ENCODE peak calls at places on chromosomes 12 and 14, in seven cellular contexts. A is HS-5; E is naive thymus-derived CD8-positive, alpha-beta T cell; J is tibial nerve; U is CD8-positive, alpha-beta memory T cell; T is astrocyte of the spinal cord; B is NCI-H69. K is an unnamed sample.

GRCh38 chr12:123151679-123152454 is 977 bp upstream of the PITPNM2 start:
- DNase-seq in T (no peak), U (no peak), J (no peak), B (peak; percentile 27), A (no peak), E (no peak), K (no peak)

GRCh38 chr12:121893901-121894540 is 5.4 kb downstream of the PSMD9 start:
- DNase-seq in A (no peak), B (peak; percentile 86), E (no peak), U (no peak), J (no peak), T (peak; percentile 67), K (no peak)

GRCh38 chr12:102376251-102376747 is 104.1 kb downstream of the IGF1 start:
- DNase-seq in E (no peak), B (no peak), U (no peak), J (no peak), T (no peak), A (no peak), K (no peak)

GRCh38 chr14:43141636-43142191 is 1365.4 kb downstream of the FSCB start:
- DNase-seq in J (no peak), B (no peak), U (no peak), A (no peak), T (no peak), E (no peak), K (no peak)

GRCh38 chr12:57090924-57091632 is 2.2 kb downstream of the NAB2 start:
- DNase-seq in E (no peak), T (no peak), A (no peak), U (no peak), J (no peak), B (no peak), K (no peak)

GRCh38 chr12:67451206-67451605 is 182.0 kb downstream of the CAND1 start:
- DNase-seq in A (no peak), J (no peak), U (no peak), B (peak; percentile 27), E (no peak), T (no peak), K (no peak)

GRCh38 chr12:106090586-106091411 is 48.0 kb downstream of the NUAK1 start:
- DNase-seq in A (no peak), B (no peak), T (peak; percentile 92), U (no peak), J (no peak), E (no peak), K (no peak)

GRCh38 chr12:103093499-103094106 is 136.1 kb downstream of the ASCL1 start:
- DNase-seq in T (no peak), E (no peak), B (no peak), J (no peak), U (no peak), A (no peak), K (no peak)

GRCh38 chr12:70831538-70831937 is 89.0 kb downstream of the PTPRR start:
- DNase-seq in E (no peak), U (no peak), A (no peak), B (no peak), J (no peak), T (no peak), K (no peak)

GRCh38 chr12:121015825-121016766 is at the start of gene C12orf43:
- DNase-seq in B (peak; percentile 96), T (peak; percentile 85), A (peak; percentile 65), E (peak; percentile 88), J (peak; percentile 96), U (peak; percentile 85), K (peak; percentile 63)

GRCh38 chr12:43336962-43337555 is 214.9 kb downstream of the ADAMTS20 start:
- DNase-seq in A (no peak), T (peak; percentile 66), B (peak; percentile 52), J (no peak), U (no peak), E (no peak), K (no peak)

GRCh38 chr14:53306267-53306721 is 153.2 kb upstream of the DDHD1 start:
- DNase-seq in A (peak; percentile 25), T (peak; percentile 70), E (peak; percentile 27), U (peak; percentile 2), B (peak; percentile 53), J (peak; percentile 46), K (no peak)

GRCh38 chr12:132061197-132061596 is 82.9 kb downstream of the DDX51 start:
- DNase-seq in E (no peak), A (no peak), J (no peak), B (no peak), U (no peak), T (no peak), K (no peak)

GRCh38 chr12:53867216-53868012 is 71.2 kb upstream of the HOXC13 start:
- DNase-seq in E (no peak), A (peak; percentile 23), J (no peak), B (no peak), T (no peak), U (no peak), K (no peak)

GRCh38 chr14:103828315-103828967 is 18.9 kb downstream of the PPP1R13B start:
- DNase-seq in U (no peak), A (no peak), T (no peak), E (no peak), B (no peak), J (no peak), K (no peak)

GRCh38 chr12:50425859-50426258 is 25.2 kb downstream of the LARP4 start:
- DNase-seq in A (no peak), U (no peak), T (no peak), B (peak; percentile 25), J (no peak), E (no peak), K (no peak)

GRCh38 chr12:96587691-96588090 is 98.3 kb downstream of the CFAP54 start:
- DNase-seq in E (no peak), A (no peak), T (peak; percentile 57), U (no peak), J (no peak), B (no peak), K (no peak)

GRCh38 chr12:81128930-81129554 is 51.2 kb downstream of the ACSS3 start:
- DNase-seq in U (no peak), E (no peak), J (no peak), A (peak; percentile 14), T (peak; percentile 56), B (peak; percentile 85), K (no peak)

GRCh38 chr12:96743606-96744005 is 163.5 kb upstream of the NEDD1 start:
- DNase-seq in U (no peak), T (peak; percentile 46), J (no peak), A (no peak), E (no peak), B (no peak), K (peak; percentile 6)

GRCh38 chr14:69684461-69685183 is 73.2 kb downstream of the SUSD6 start:
- DNase-seq in E (no peak), T (no peak), A (no peak), U (no peak), J (no peak), B (no peak), K (no peak)

GRCh38 chr14:70425349-70425748 is 8.5 kb upstream of the SYNJ2BP start:
- DNase-seq in U (no peak), E (no peak), J (no peak), B (peak; percentile 27), T (no peak), A (no peak), K (no peak)

GRCh38 chr14:36524220-36524837 is 4.3 kb upstream of the NKX2-1 start:
- DNase-seq in E (no peak), B (no peak), U (no peak), T (no peak), J (no peak), A (no peak), K (no peak)

GRCh38 chr14:50937325-50937724 is 7.0 kb downstream of the PYGL start:
- DNase-seq in A (no peak), B (no peak), E (no peak), U (no peak), T (peak; percentile 18), J (no peak), K (peak; percentile 46)